ENCODE peak calls at places on chromosomes 7 and 10, in seven cellular contexts. U, C, J, Y, Z, F and N are unnamed samples.

GRCh38 chr7:143372070-143372469 is 9.1 kb upstream of the ZYX start:
- DNase-seq in U (no peak), C (no peak), J (no peak), Y (no peak), Z (no peak), F (no peak), N (no peak)

GRCh38 chr10:71068811-71069411 is 143.5 kb upstream of the UNC5B start:
- DNase-seq in U (peak), C (no peak), J (no peak), Y (no peak), Z (no peak), F (no peak), N (no peak)

GRCh38 chr7:15323545-15323944 is 238.3 kb downstream of the AGMO start:
- DNase-seq in U (no peak), C (no peak), J (no peak), Y (no peak), Z (no peak), F (no peak), N (no peak)

GRCh38 chr10:21467633-21468032 is 57.8 kb downstream of the SKIDA1 start:
- DNase-seq in U (no peak), C (no peak), J (no peak), Y (no peak), Z (no peak), F (no peak), N (no peak)

GRCh38 chr10:34494012-34494411 is 321.1 kb downstream of the PARD3 start:
- DNase-seq in U (no peak), C (no peak), J (no peak), Y (no peak), Z (no peak), F (no peak), N (no peak)

GRCh38 chr7:21944616-21945373 is 904 bp downstream of the CDCA7L start:
- DNase-seq in U (no peak), C (peak), J (no peak), Y (no peak), Z (peak), F (no peak), N (peak)

GRCh38 chr10:34364253-34365037 is 450.7 kb downstream of the PARD3 start:
- DNase-seq in U (no peak), C (no peak), J (no peak), Y (peak), Z (no peak), F (no peak), N (no peak)

GRCh38 chr7:86775203-86775602 is 131.5 kb downstream of the GRM3 start:
- DNase-seq in U (no peak), C (no peak), J (no peak), Y (no peak), Z (no peak), F (no peak), N (no peak)

GRCh38 chr10:133062635-133063034 is 25.1 kb upstream of the ADGRA1 start:
- DNase-seq in U (no peak), C (no peak), J (no peak), Y (no peak), Z (no peak), F (no peak), N (no peak)

GRCh38 chr10:121792198-121792597 is 135.6 kb downstream of the ATE1 start:
- DNase-seq in U (no peak), C (no peak), J (no peak), Y (no peak), Z (no peak), F (no peak), N (no peak)

GRCh38 chr10:86821600-86821999 is 65.2 kb downstream of the BMPR1A start:
- DNase-seq in U (no peak), C (no peak), J (peak), Y (no peak), Z (no peak), F (no peak), N (no peak)

GRCh38 chr7:104955276-104955675 is 58.7 kb upstream of the KMT2E start:
- DNase-seq in U (no peak), C (no peak), J (no peak), Y (no peak), Z (no peak), F (no peak), N (no peak)

GRCh38 chr7:26319631-26320030 is 28.0 kb downstream of the SNX10 start:
- DNase-seq in U (no peak), C (no peak), J (no peak), Y (no peak), Z (no peak), F (no peak), N (no peak)

GRCh38 chr7:81268551-81268950 is 349.7 kb upstream of the SEMA3C start:
- DNase-seq in U (no peak), C (no peak), J (no peak), Y (no peak), Z (no peak), F (no peak), N (no peak)

GRCh38 chr7:30468041-30468440 is 10.5 kb downstream of the NOD1 start:
- DNase-seq in U (no peak), C (no peak), J (no peak), Y (no peak), Z (no peak), F (no peak), N (no peak)

GRCh38 chr10:114766470-114766869 is 55.1 kb upstream of the FHIP2A start:
- DNase-seq in U (no peak), C (no peak), J (no peak), Y (no peak), Z (no peak), F (no peak), N (no peak)

GRCh38 chr10:114767101-114767588 is 54.4 kb upstream of the FHIP2A start:
- DNase-seq in U (peak), C (no peak), J (no peak), Y (no peak), Z (no peak), F (no peak), N (no peak)

GRCh38 chr10:114767589-114768393 is 53.8 kb upstream of the FHIP2A start:
- DNase-seq in U (peak), C (no peak), J (peak), Y (no peak), Z (peak), F (no peak), N (peak)

GRCh38 chr10:114770009-114770408 is 51.6 kb upstream of the FHIP2A start:
- DNase-seq in U (no peak), C (no peak), J (no peak), Y (no peak), Z (no peak), F (no peak), N (no peak)

DNA sequence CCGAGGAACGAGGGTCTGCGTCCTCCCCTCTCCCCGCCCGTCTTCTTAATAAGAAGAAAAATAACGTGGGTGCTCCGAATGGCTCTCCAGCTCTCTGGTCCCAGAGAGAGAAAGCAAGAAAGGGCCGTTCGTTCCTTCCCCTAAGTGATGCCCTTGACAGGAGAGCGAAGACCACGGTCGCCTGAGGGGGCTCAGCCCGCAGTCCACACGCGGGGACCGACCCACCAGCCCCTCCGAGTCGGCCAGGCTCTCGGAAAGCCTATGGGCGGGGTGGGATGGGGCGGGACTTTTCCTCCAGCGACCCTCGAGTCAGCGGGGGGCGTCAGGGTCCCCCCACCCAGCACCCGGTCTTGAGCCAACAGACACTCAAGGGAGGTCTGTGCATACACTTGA is 53.2 kb upstream of the FHIP2A start:
- DNase-seq in U (no peak), C (no peak), J (no peak), Y (no peak), Z (no peak), F (no peak), N (peak)
- TF ChIP-seq JUND in U (no peak), C (no peak), J (no peak), Y (no peak), Z (no peak), F (no peak), N (no peak)

GRCh38 chr7:17298102-17298839 is at the start of gene AHR:
- DNase-seq in U (peak), C (peak), J (no peak), Y (peak), Z (peak), F (peak), N (peak)

GRCh38 chr7:17299477-17299991 is 1.1 kb downstream of the AHR start:
- DNase-seq in U (no peak), C (no peak), J (no peak), Y (no peak), Z (no peak), F (no peak), N (peak)

GRCh38 chr7:17297243-17297642 is 1.2 kb upstream of the AHR start:
- DNase-seq in U (no peak), C (no peak), J (no peak), Y (no peak), Z (no peak), F (no peak), N (no peak)

GRCh38 chr7:17300012-17300411 is 1.6 kb downstream of the AHR start:
- DNase-seq in U (no peak), C (no peak), J (no peak), Y (no peak), Z (no peak), F (no peak), N (no peak)

DNA sequence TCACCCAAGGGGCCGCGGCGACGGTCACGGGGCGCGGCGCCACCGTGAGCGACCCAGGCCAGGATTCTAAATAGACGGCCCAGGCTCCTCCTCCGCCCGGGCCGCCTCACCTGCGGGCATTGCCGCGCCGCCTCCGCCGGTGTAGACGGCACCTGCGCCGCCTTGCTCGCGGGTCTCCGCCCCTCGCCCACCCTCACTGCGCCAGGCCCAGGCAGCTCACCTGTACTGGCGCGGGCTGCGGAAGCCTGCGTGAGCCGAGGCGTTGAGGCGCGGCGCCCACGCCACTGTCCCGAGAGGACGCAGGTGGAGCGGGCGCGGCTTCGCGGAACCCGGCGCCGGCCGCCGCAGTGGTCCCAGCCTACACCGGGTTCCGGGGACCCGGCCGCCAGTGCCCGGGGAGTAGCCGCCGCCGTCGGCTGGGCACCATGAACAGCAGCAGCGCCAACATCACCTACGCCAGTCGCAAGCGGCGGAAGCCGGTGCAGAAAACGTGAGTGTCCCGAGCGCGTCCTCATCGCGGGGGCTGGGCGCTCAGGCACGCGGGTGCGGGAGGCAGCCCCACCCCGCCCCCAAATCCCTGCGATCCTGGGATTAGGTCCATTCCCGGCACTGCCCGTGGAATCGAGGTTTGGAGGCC is 506 bp downstream of the AHR start:
- DNase-seq in U (peak), C (no peak), J (no peak), Y (no peak), Z (peak), F (no peak), N (peak)
- TF ChIP-seq JUND in U (no peak), C (no peak), J (no peak), Y (no peak), Z (no peak), F (no peak), N (no peak)

GRCh38 chr10:97499561-97500296 is 1.0 kb downstream of the UBTD1 start:
- DNase-seq in U (peak), C (no peak), J (no peak), Y (no peak), Z (no peak), F (no peak), N (peak)
- TF ChIP-seq JUND in U (no peak), C (no peak), J (no peak), Y (no peak), Z (no peak), F (no peak), N (no peak)

DNA sequence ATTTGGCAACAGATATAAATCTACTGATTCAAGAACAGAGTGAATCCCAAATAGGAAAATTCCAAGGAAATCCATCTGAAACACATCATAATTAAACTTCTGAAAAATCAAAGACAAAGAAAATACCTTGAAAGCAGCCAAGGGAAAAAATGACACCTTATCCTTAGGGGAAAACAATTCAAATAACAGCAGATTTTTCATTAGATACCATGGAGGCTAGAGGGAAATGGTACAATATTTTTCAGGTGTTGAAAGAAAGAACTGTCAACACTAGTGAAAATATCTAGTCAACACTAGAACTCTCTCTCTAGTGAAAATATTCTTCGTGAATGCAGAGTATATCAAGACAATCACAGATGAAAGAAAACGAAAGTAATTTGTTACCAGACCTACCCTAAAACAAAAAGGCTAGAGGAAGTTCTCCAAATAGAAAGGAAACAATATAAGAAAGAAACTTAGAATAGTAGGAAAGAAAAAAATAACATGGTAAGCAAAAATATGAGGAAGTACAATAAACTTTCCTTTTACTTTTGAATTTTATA is 5.7 kb upstream of the FAM241B start:
- DNase-seq in U (no peak), C (no peak), J (no peak), Y (no peak), Z (no peak), F (no peak), N (no peak)
- TF ChIP-seq JUND in U (no peak), C (no peak), J (no peak), Y (no peak), Z (no peak), F (no peak), N (no peak)